ENCODE peak calls at places on chromosome 11, in eight cellular contexts. Q, L, M, W, H, G, K and N are unnamed samples.

GRCh38 chr11:2703487-2704141 is 3.8 kb upstream of the KCNQ1OT1 start:
- DNase-seq in H (no peak), K (peak; percentile 83), L (peak; percentile 67), Q (no peak), G (no peak), W (no peak), M (no peak), N (no peak)

GRCh38 chr11:104163100-104164027 is 583 bp downstream of the PDGFD start:
- DNase-seq in L (peak; percentile 58), K (no peak), W (no peak), Q (peak; percentile 31), M (no peak), G (no peak), H (peak; percentile 2), N (no peak)

GRCh38 chr11:116963813-116964212 is 126.4 kb upstream of the APOA1 start:
- DNase-seq in Q (no peak), G (no peak), M (no peak), K (no peak), H (no peak), L (no peak), W (no peak), N (no peak)

GRCh38 chr11:2582958-2583604 is 116.7 kb downstream of the KCNQ1OT1 start:
- DNase-seq in M (no peak), Q (peak; percentile 14), W (no peak), K (peak; percentile 3), L (no peak), H (no peak), G (no peak), N (no peak)

GRCh38 chr11:47973173-47973572 is 7.2 kb upstream of the PTPRJ start:
- DNase-seq in L (no peak), K (no peak), H (no peak), Q (no peak), W (no peak), M (no peak), G (no peak), N (no peak)

GRCh38 chr11:126890561-126890960 is 110.0 kb downstream of the KIRREL3 start:
- DNase-seq in M (no peak), H (no peak), G (no peak), Q (no peak), W (no peak), K (peak; percentile 16), L (no peak), N (no peak)

GRCh38 chr11:13335319-13335718 is 57.7 kb downstream of the BMAL1 start:
- DNase-seq in G (no peak), Q (peak; percentile 72), W (peak; percentile 82), M (no peak), K (peak; percentile 63), L (peak; percentile 83), H (peak; percentile 55), N (peak; percentile 52)

GRCh38 chr11:115364892-115365291 is 139.3 kb downstream of the CADM1 start:
- DNase-seq in W (no peak), H (no peak), L (no peak), Q (no peak), M (no peak), G (no peak), K (no peak), N (no peak)

GRCh38 chr11:23897453-23898289 is 599.2 kb upstream of the LUZP2 start:
- DNase-seq in H (peak; percentile 29), K (no peak), M (peak; percentile 79), Q (no peak), G (no peak), W (peak; percentile 86), L (peak; percentile 76), N (peak; percentile 4)

GRCh38 chr11:33160147-33160546 is 1.1 kb downstream of the CSTF3 start:
- DNase-seq in M (no peak), G (no peak), H (peak; percentile 25), L (peak; percentile 62), Q (no peak), W (peak; percentile 38), K (no peak), N (peak; percentile 19)

GRCh38 chr11:9951714-9952275 is 287.9 kb downstream of the SWAP70 start:
- DNase-seq in H (no peak), Q (no peak), G (no peak), L (peak; percentile 71), M (no peak), W (no peak), K (no peak), N (no peak)

GRCh38 chr11:127674754-127675153 is 674.2 kb upstream of the KIRREL3 start:
- DNase-seq in M (no peak), L (no peak), H (no peak), W (no peak), G (no peak), K (no peak), Q (no peak), N (no peak)

GRCh38 chr11:75562048-75562835 is at the start of gene SERPINH1:
- DNase-seq in W (peak; percentile 84), Q (peak; percentile 89), M (no peak), G (no peak), L (peak; percentile 96), H (peak; percentile 94), K (peak; percentile 79), N (no peak)

DNA sequence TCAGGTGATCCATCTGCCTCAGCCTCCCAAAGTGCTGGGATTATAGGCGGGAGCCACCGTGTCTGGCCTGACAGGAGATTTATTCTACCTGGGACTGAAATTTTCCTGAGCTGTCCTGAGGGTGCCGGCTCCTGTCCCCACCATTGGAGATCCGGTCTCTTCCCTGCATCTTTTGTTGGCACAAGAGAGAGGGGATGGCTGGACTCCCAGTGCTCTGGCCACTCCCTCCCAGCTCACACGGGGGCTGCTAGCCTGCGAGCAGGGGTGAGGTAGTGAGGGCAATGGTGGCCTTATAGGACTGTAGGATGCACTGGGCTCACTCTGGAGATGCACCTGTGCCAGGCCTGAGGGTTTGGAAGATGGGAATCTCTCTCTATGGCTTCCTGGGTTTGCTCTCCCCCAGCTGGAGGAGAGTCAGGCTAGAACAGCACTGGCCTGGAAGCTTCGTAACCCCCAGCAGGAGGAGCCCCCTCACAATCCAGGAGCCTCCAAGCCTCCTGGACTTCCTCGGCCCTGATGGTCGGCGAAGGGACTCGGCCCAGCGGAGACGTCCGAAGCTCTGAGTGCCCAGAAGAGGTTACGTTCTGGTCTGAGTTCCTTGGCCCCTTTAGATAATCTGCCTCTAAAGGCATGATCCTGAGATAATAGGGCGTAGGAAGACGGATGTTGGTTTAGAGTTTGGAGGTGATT is 106.4 kb downstream of the NECTIN1 start:
- DNase-seq in G (no peak), K (no peak), H (no peak), W (no peak), M (no peak), L (no peak), Q (no peak), N (no peak)
- TF ChIP-seq CTCF in G (no peak), K (peak; percentile 22), H (no peak), W (no peak), M (no peak), L (no peak), Q (no peak), N (no peak)

GRCh38 chr11:131038597-131038996 is 122.3 kb upstream of the SNX19 start:
- DNase-seq in Q (no peak), L (peak; percentile 13), W (peak; percentile 31), M (no peak), K (peak; percentile 52), H (no peak), G (no peak), N (peak; percentile 10)
- TF ChIP-seq CTCF in Q (no peak), L (peak; percentile 47), W (peak; percentile 58), M (no peak), K (peak; percentile 50), H (no peak), G (peak; percentile 23), N (peak; percentile 27)

GRCh38 chr11:123707606-123708205 is 33.8 kb downstream of the ZNF202 start:
- DNase-seq in W (peak; percentile 78), K (peak; percentile 81), M (peak; percentile 39), G (no peak), H (peak; percentile 72), Q (no peak), L (peak; percentile 74), N (peak; percentile 51)
- TF ChIP-seq CTCF in W (peak; percentile 86), K (peak; percentile 68), M (peak; percentile 82), G (peak; percentile 56), H (peak; percentile 73), Q (no peak), L (peak; percentile 83), N (peak; percentile 75)

GRCh38 chr11:85801527-85801926 is 9.4 kb downstream of the SYTL2 start:
- DNase-seq in W (no peak), G (no peak), Q (no peak), L (no peak), K (no peak), M (no peak), H (no peak), N (no peak)

GRCh38 chr11:85806016-85806415 is 4.9 kb downstream of the SYTL2 start:
- DNase-seq in H (no peak), G (no peak), M (no peak), L (no peak), W (no peak), K (no peak), Q (no peak), N (no peak)

GRCh38 chr11:85805387-85805786 is 5.6 kb downstream of the SYTL2 start:
- DNase-seq in Q (no peak), W (no peak), M (no peak), G (no peak), H (no peak), K (no peak), L (no peak), N (no peak)

GRCh38 chr11:85806876-85807275 is 4.1 kb downstream of the SYTL2 start:
- DNase-seq in H (no peak), G (no peak), K (no peak), M (no peak), W (no peak), Q (no peak), L (no peak), N (no peak)

GRCh38 chr11:85803920-85804319 is 7.0 kb downstream of the SYTL2 start:
- DNase-seq in G (no peak), K (no peak), L (no peak), H (no peak), M (no peak), Q (no peak), W (no peak), N (no peak)
- TF ChIP-seq CTCF in G (no peak), K (no peak), L (no peak), H (no peak), M (no peak), Q (no peak), W (no peak), N (no peak)